ENCODE peak calls at places on chromosomes 3 and 15, in four cellular contexts. One of them, this sample, is unnamed.

GRCh38 chr3:64214002-64214696 is 11.1 kb downstream of the PRICKLE2 start:
- DNase-seq in A549: no peak
- DNase-seq in Peyer's patch: peak; percentile 19
- DNase-seq in SJSA1: peak; percentile 41
- DNase-seq in this sample: no peak

GRCh38 chr15:89143503-89144162 is 55.4 kb downstream of the ABHD2 start:
- DNase-seq in SJSA1: peak; percentile 87
- DNase-seq in Peyer's patch: no peak
- DNase-seq in A549: no peak
- DNase-seq in this sample: no peak

GRCh38 chr15:94272251-94272898 is 41.0 kb downstream of the MCTP2 start:
- DNase-seq in Peyer's patch: no peak
- DNase-seq in A549: no peak
- DNase-seq in SJSA1: no peak
- DNase-seq in this sample: peak; percentile 27

GRCh38 chr15:63041982-63042878 is at the start of gene TPM1:
- DNase-seq in A549: peak; percentile 95
- DNase-seq in Peyer's patch: no peak
- DNase-seq in SJSA1: peak; percentile 93
- DNase-seq in this sample: no peak

GRCh38 chr15:59298255-59298856 is 74.3 kb downstream of the MYO1E start:
- DNase-seq in SJSA1: no peak
- DNase-seq in A549: no peak
- DNase-seq in Peyer's patch: peak; percentile 58
- DNase-seq in this sample: peak; percentile 41

GRCh38 chr3:122514123-122515019 is at the start of gene KPNA1:
- DNase-seq in A549: peak; percentile 88
- DNase-seq in Peyer's patch: peak; percentile 81
- DNase-seq in SJSA1: peak; percentile 92
- DNase-seq in this sample: peak; percentile 79

GRCh38 chr3:120093119-120093922 is 926 bp downstream of the GSK3B start:
- DNase-seq in SJSA1: no peak
- DNase-seq in A549: no peak
- DNase-seq in Peyer's patch: no peak
- DNase-seq in this sample: peak; percentile 8

GRCh38 chr3:178067721-178068120 is 468.5 kb upstream of the KCNMB2 start:
- DNase-seq in SJSA1: no peak
- DNase-seq in A549: no peak
- DNase-seq in Peyer's patch: no peak
- DNase-seq in this sample: no peak

DNA sequence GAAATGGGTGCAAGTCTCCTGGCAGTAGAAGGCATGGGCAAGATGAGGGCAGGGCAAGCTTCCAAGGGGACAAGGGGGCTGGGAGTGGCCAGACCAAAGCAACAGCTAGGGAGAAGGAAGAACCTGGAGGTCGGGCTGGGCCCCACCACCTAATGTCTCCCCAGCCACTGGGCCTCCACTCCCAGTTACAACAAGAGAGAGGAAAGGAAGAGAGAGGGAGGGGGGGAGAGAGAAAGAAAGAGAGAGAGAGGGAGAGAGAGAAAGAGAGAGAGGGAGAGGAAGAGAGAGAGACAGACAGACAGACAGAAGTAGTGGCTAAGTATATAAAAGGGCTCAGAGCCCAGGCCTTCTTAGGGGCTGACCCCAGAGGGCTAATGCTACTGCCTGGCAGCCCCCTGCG is 6.9 kb downstream of the DUSP7 start:
- DNase-seq in A549: no peak
- DNase-seq in Peyer's patch: no peak
- DNase-seq in SJSA1: no peak
- DNase-seq in this sample: no peak
- H3K27ac ChIP-seq in A549: no peak overlapping the region
- H3K27ac ChIP-seq in Peyer's patch: no peak overlapping the region
- H3K27ac ChIP-seq in SJSA1: no peak overlapping the region
- H3K27ac ChIP-seq in this sample: peak overlapping the region; percentile 53

DNA sequence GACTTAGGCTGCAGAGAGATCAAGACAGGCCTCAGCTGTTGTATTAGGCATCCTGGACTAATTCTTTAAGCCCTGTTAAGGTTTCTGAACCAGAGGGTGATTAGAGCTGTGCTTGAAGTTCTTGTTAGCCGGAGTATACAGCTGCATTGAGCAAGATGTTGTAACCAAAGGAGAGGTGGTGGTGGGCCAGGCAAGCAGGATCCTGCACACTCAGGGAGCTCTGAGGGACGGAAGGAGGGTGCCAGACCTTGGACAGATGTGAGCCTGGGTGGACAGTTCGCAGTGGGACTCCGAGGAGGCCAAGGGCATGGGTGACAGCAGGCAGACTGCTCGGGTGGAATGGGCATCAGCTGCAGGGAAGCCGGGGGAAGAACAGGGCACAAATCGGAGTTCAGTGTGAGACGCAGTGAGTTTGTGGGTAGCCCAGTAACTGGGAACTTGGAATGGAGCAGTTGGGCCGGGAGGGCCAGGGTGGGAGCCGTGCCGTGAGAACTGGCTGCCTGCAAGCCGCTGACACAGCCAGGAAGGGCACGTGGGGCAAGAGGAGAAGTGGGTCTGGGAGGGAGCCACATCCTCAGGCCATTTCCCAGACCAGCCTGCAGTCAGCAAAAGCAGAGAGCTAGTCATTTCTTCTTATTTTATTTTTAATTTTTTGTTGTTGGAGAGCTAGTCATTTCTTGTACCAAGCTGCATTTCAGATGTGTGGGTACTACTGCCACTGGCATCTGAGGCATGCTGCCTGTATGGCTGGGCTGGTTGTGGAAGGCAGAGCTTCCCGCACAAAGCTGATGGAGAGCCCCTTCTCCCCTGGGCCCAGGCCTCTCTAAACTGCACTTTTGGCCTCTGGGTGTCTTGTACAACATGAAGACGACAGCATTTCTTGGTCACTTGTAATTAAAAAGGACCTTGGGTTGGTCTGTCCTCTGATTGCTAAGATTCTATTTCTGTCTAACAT is 61.0 kb downstream of the PGPEP1L start:
- DNase-seq in Peyer's patch: no peak
- DNase-seq in SJSA1: no peak
- DNase-seq in A549: no peak
- DNase-seq in this sample: no peak
- H3K4me1 ChIP-seq in Peyer's patch: no peaks in the 10 kb centered on the region
- H3K4me1 ChIP-seq in SJSA1: peaks cover 26% of the 10 kb centered on the region
- H3K4me1 ChIP-seq in A549: peaks cover 28% of the 10 kb centered on the region
- H3K4me1 ChIP-seq in this sample: no peaks in the 10 kb centered on the region

GRCh38 chr3:111692593-111693552 is 97.7 kb upstream of the ZBED2 start:
- DNase-seq in Peyer's patch: no peak
- DNase-seq in A549: no peak
- DNase-seq in SJSA1: no peak
- DNase-seq in this sample: no peak
- H3K4me3 ChIP-seq in Peyer's patch: no peak overlapping the region
- H3K4me3 ChIP-seq in A549: no peak overlapping the region
- H3K4me3 ChIP-seq in SJSA1: no peak overlapping the region
- H3K4me3 ChIP-seq in this sample: no peak overlapping the region

GRCh38 chr15:36737430-36737891 is 158.0 kb downstream of the CDIN1 start:
- DNase-seq in SJSA1: peak; percentile 6
- DNase-seq in Peyer's patch: no peak
- DNase-seq in A549: no peak
- DNase-seq in this sample: no peak
- H3K27ac ChIP-seq in SJSA1: no peak overlapping the region
- H3K27ac ChIP-seq in Peyer's patch: no peak overlapping the region
- H3K27ac ChIP-seq in A549: no peak overlapping the region
- H3K27ac ChIP-seq in this sample: no peak overlapping the region

GRCh38 chr3:50627407-50628051 is 10.6 kb downstream of the MAPKAPK3 start:
- DNase-seq in Peyer's patch: no peak
- DNase-seq in SJSA1: peak; percentile 71
- DNase-seq in A549: peak; percentile 40
- DNase-seq in this sample: no peak
- H3K4me1 ChIP-seq in Peyer's patch: peaks cover 20% of the 10 kb centered on the region
- H3K4me1 ChIP-seq in SJSA1: peaks cover 23% of the 10 kb centered on the region
- H3K4me1 ChIP-seq in A549: peaks cover 19% of the 10 kb centered on the region
- H3K4me1 ChIP-seq in this sample: peaks cover 96% of the 10 kb centered on the region

GRCh38 chr3:155086041-155086440 is 5.9 kb downstream of the MME start:
- DNase-seq in A549: no peak
- DNase-seq in Peyer's patch: no peak
- DNase-seq in SJSA1: no peak
- DNase-seq in this sample: no peak
- H3K4me3 ChIP-seq in A549: no peak overlapping the region
- H3K4me3 ChIP-seq in Peyer's patch: no peak overlapping the region
- H3K4me3 ChIP-seq in SJSA1: no peak overlapping the region
- H3K4me3 ChIP-seq in this sample: no peak overlapping the region

GRCh38 chr3:50599115-50599715 is 12.4 kb downstream of the CISH start:
- DNase-seq in A549: no peak
- DNase-seq in SJSA1: no peak
- DNase-seq in Peyer's patch: no peak
- DNase-seq in this sample: no peak
- H3K27ac ChIP-seq in A549: peak overlapping the region; percentile 97
- H3K27ac ChIP-seq in SJSA1: no peak overlapping the region
- H3K27ac ChIP-seq in Peyer's patch: no peak overlapping the region
- H3K27ac ChIP-seq in this sample: peak overlapping the region; percentile 97

GRCh38 chr15:51621917-51622268 is 678 bp downstream of the DMXL2 start:
- DNase-seq in SJSA1: no peak
- DNase-seq in Peyer's patch: peak; percentile 17
- DNase-seq in A549: peak; percentile 76
- DNase-seq in this sample: no peak
- H3K4me1 ChIP-seq in SJSA1: peaks cover 16% of the 10 kb centered on the region
- H3K4me1 ChIP-seq in Peyer's patch: peaks cover 16% of the 10 kb centered on the region
- H3K4me1 ChIP-seq in A549: peaks cover 39% of the 10 kb centered on the region
- H3K4me1 ChIP-seq in this sample: peaks cover 11% of the 10 kb centered on the region

This sample was measured in CD4-positive, CD25-positive, alpha-beta regulatory T cell.